ENCODE peak calls at places on chromosomes 3 and 15, in seven cellular contexts. One of them, this sample, is unnamed.

GRCh38 chr3:113249111-113249510 is 37.8 kb downstream of the BOC start:
- DNase-seq in ovary: no peak
- DNase-seq in AG09319: no peak
- DNase-seq in CD8-positive, alpha-beta T cell: no peak
- DNase-seq in esophagus muscularis mucosa: no peak
- DNase-seq in CD4-positive, alpha-beta T cell: no peak
- DNase-seq in ascending aorta: no peak
- DNase-seq in this sample: peak

GRCh38 chr3:195873971-195874370 is 34.4 kb downstream of the TNK2 start:
- DNase-seq in ovary: no peak
- DNase-seq in AG09319: no peak
- DNase-seq in CD8-positive, alpha-beta T cell: no peak
- DNase-seq in esophagus muscularis mucosa: no peak
- DNase-seq in CD4-positive, alpha-beta T cell: no peak
- DNase-seq in ascending aorta: no peak
- DNase-seq in this sample: no peak

GRCh38 chr3:10195692-10196091 is 31.0 kb downstream of the IRAK2 start:
- DNase-seq in ovary: no peak
- DNase-seq in AG09319: no peak
- DNase-seq in CD8-positive, alpha-beta T cell: no peak
- DNase-seq in esophagus muscularis mucosa: no peak
- DNase-seq in CD4-positive, alpha-beta T cell: no peak
- DNase-seq in ascending aorta: no peak
- DNase-seq in this sample: no peak

GRCh38 chr15:67957435-67958139 is 96.5 kb upstream of the PIAS1 start:
- DNase-seq in ovary: no peak
- DNase-seq in AG09319: no peak
- DNase-seq in CD8-positive, alpha-beta T cell: no peak
- DNase-seq in esophagus muscularis mucosa: no peak
- DNase-seq in CD4-positive, alpha-beta T cell: no peak
- DNase-seq in ascending aorta: no peak
- DNase-seq in this sample: no peak

GRCh38 chr3:129492691-129493090 is 35.7 kb upstream of the RHO start:
- DNase-seq in ovary: no peak
- DNase-seq in AG09319: no peak
- DNase-seq in CD8-positive, alpha-beta T cell: no peak
- DNase-seq in esophagus muscularis mucosa: no peak
- DNase-seq in CD4-positive, alpha-beta T cell: no peak
- DNase-seq in ascending aorta: no peak
- DNase-seq in this sample: no peak

GRCh38 chr3:58292866-58293265 is 13.2 kb upstream of the RPP14 start:
- DNase-seq in ovary: no peak
- DNase-seq in AG09319: no peak
- DNase-seq in CD8-positive, alpha-beta T cell: no peak
- DNase-seq in esophagus muscularis mucosa: no peak
- DNase-seq in CD4-positive, alpha-beta T cell: no peak
- DNase-seq in ascending aorta: no peak
- DNase-seq in this sample: no peak

GRCh38 chr3:7166460-7166859 is 305.5 kb downstream of the GRM7 start:
- DNase-seq in ovary: no peak
- DNase-seq in AG09319: no peak
- DNase-seq in CD8-positive, alpha-beta T cell: no peak
- DNase-seq in esophagus muscularis mucosa: no peak
- DNase-seq in CD4-positive, alpha-beta T cell: no peak
- DNase-seq in ascending aorta: no peak
- DNase-seq in this sample: no peak

GRCh38 chr3:79871656-79872055 is 103.9 kb upstream of the ROBO1 start:
- DNase-seq in ovary: no peak
- DNase-seq in AG09319: no peak
- DNase-seq in CD8-positive, alpha-beta T cell: no peak
- DNase-seq in esophagus muscularis mucosa: no peak
- DNase-seq in CD4-positive, alpha-beta T cell: no peak
- DNase-seq in ascending aorta: no peak
- DNase-seq in this sample: no peak

GRCh38 chr3:122810706-122811105 is 15.8 kb downstream of the SLC49A4 start:
- DNase-seq in ovary: no peak
- DNase-seq in AG09319: no peak
- DNase-seq in CD8-positive, alpha-beta T cell: no peak
- DNase-seq in esophagus muscularis mucosa: no peak
- DNase-seq in CD4-positive, alpha-beta T cell: no peak
- DNase-seq in ascending aorta: no peak
- DNase-seq in this sample: no peak

GRCh38 chr15:101059381-101060341 is 140.5 kb downstream of the LRRK1 start:
- DNase-seq in ovary: no peak
- DNase-seq in AG09319: no peak
- DNase-seq in CD8-positive, alpha-beta T cell: no peak
- DNase-seq in esophagus muscularis mucosa: peak
- DNase-seq in CD4-positive, alpha-beta T cell: no peak
- DNase-seq in ascending aorta: no peak
- DNase-seq in this sample: no peak

GRCh38 chr3:42640771-42641370 is 12.6 kb upstream of the ZBTB47 start:
- DNase-seq in ovary: no peak
- DNase-seq in AG09319: no peak
- DNase-seq in CD8-positive, alpha-beta T cell: no peak
- DNase-seq in esophagus muscularis mucosa: no peak
- DNase-seq in CD4-positive, alpha-beta T cell: no peak
- DNase-seq in ascending aorta: no peak
- DNase-seq in this sample: no peak

GRCh38 chr3:183427206-183428139 is 946 bp downstream of the MCF2L2 start:
- DNase-seq in ovary: no peak
- DNase-seq in AG09319: no peak
- DNase-seq in CD8-positive, alpha-beta T cell: no peak
- DNase-seq in esophagus muscularis mucosa: no peak
- DNase-seq in CD4-positive, alpha-beta T cell: no peak
- DNase-seq in ascending aorta: no peak
- DNase-seq in this sample: no peak

GRCh38 chr3:177146646-177147045 is 50.6 kb downstream of the TBL1XR1 start:
- DNase-seq in ovary: no peak
- DNase-seq in AG09319: peak
- DNase-seq in CD8-positive, alpha-beta T cell: no peak
- DNase-seq in esophagus muscularis mucosa: no peak
- DNase-seq in CD4-positive, alpha-beta T cell: no peak
- DNase-seq in ascending aorta: no peak
- DNase-seq in this sample: no peak

GRCh38 chr3:54957711-54958110 is 29.9 kb upstream of the LRTM1 start:
- DNase-seq in ovary: no peak
- DNase-seq in AG09319: no peak
- DNase-seq in CD8-positive, alpha-beta T cell: no peak
- DNase-seq in esophagus muscularis mucosa: no peak
- DNase-seq in CD4-positive, alpha-beta T cell: no peak
- DNase-seq in ascending aorta: no peak
- DNase-seq in this sample: no peak

GRCh38 chr15:66778314-66778665 is 76.3 kb downstream of the SMAD6 start:
- DNase-seq in ovary: no peak
- DNase-seq in AG09319: no peak
- DNase-seq in CD8-positive, alpha-beta T cell: no peak
- DNase-seq in esophagus muscularis mucosa: no peak
- DNase-seq in CD4-positive, alpha-beta T cell: no peak
- DNase-seq in ascending aorta: no peak
- DNase-seq in this sample: no peak

GRCh38 chr3:195446359-195446758 is 3.5 kb upstream of the ACAP2 start:
- DNase-seq in ovary: no peak
- DNase-seq in AG09319: no peak
- DNase-seq in CD8-positive, alpha-beta T cell: no peak
- DNase-seq in esophagus muscularis mucosa: no peak
- DNase-seq in CD4-positive, alpha-beta T cell: no peak
- DNase-seq in ascending aorta: no peak
- DNase-seq in this sample: no peak

GRCh38 chr15:58559904-58560588 is 128.3 kb downstream of the LIPC start:
- DNase-seq in ovary: no peak
- DNase-seq in AG09319: no peak
- DNase-seq in CD8-positive, alpha-beta T cell: no peak
- DNase-seq in esophagus muscularis mucosa: peak
- DNase-seq in CD4-positive, alpha-beta T cell: no peak
- DNase-seq in ascending aorta: no peak
- DNase-seq in this sample: no peak

GRCh38 chr3:27454914-27455313 is 29.3 kb downstream of the SLC4A7 start:
- DNase-seq in ovary: no peak
- DNase-seq in AG09319: no peak
- DNase-seq in CD8-positive, alpha-beta T cell: no peak
- DNase-seq in esophagus muscularis mucosa: no peak
- DNase-seq in CD4-positive, alpha-beta T cell: no peak
- DNase-seq in ascending aorta: no peak
- DNase-seq in this sample: no peak

GRCh38 chr15:76625267-76625666 is 279.9 kb downstream of the SCAPER start:
- DNase-seq in ovary: no peak
- DNase-seq in AG09319: no peak
- DNase-seq in CD8-positive, alpha-beta T cell: no peak
- DNase-seq in esophagus muscularis mucosa: no peak
- DNase-seq in CD4-positive, alpha-beta T cell: no peak
- DNase-seq in ascending aorta: no peak
- DNase-seq in this sample: no peak
- TF ChIP-seq CTCF in ovary: no peak
- TF ChIP-seq CTCF in AG09319: no peak
- TF ChIP-seq CTCF in CD8-positive, alpha-beta T cell: no peak
- TF ChIP-seq CTCF in esophagus muscularis mucosa: no peak
- TF ChIP-seq CTCF in CD4-positive, alpha-beta T cell: no peak
- TF ChIP-seq CTCF in ascending aorta: no peak
- TF ChIP-seq CTCF in this sample: no peak

GRCh38 chr3:69740103-69741021 is 1.1 kb downstream of the MITF start:
- DNase-seq in ovary: peak
- DNase-seq in AG09319: no peak
- DNase-seq in CD8-positive, alpha-beta T cell: no peak
- DNase-seq in esophagus muscularis mucosa: no peak
- DNase-seq in CD4-positive, alpha-beta T cell: no peak
- DNase-seq in ascending aorta: no peak
- DNase-seq in this sample: no peak
- TF ChIP-seq CTCF in ovary: no peak
- TF ChIP-seq CTCF in AG09319: no peak
- TF ChIP-seq CTCF in CD8-positive, alpha-beta T cell: no peak
- TF ChIP-seq CTCF in esophagus muscularis mucosa: no peak
- TF ChIP-seq CTCF in CD4-positive, alpha-beta T cell: no peak
- TF ChIP-seq CTCF in ascending aorta: no peak
- TF ChIP-seq CTCF in this sample: no peak

GRCh38 chr15:49620658-49621326 is at the start of the genes DTWD1 and FAM227B:
- DNase-seq in ovary: peak
- DNase-seq in AG09319: peak
- DNase-seq in CD8-positive, alpha-beta T cell: peak
- DNase-seq in esophagus muscularis mucosa: peak
- DNase-seq in CD4-positive, alpha-beta T cell: peak
- DNase-seq in ascending aorta: peak
- DNase-seq in this sample: peak

GRCh38 chr15:49620174-49620573 is 444 bp downstream of the FAM227B start:
- DNase-seq in ovary: no peak
- DNase-seq in AG09319: no peak
- DNase-seq in CD8-positive, alpha-beta T cell: no peak
- DNase-seq in esophagus muscularis mucosa: no peak
- DNase-seq in CD4-positive, alpha-beta T cell: no peak
- DNase-seq in ascending aorta: no peak
- DNase-seq in this sample: no peak

GRCh38 chr15:49621327-49622210 is 721 bp downstream of the DTWD1 start:
- DNase-seq in ovary: no peak
- DNase-seq in AG09319: no peak
- DNase-seq in CD8-positive, alpha-beta T cell: no peak
- DNase-seq in esophagus muscularis mucosa: no peak
- DNase-seq in CD4-positive, alpha-beta T cell: no peak
- DNase-seq in ascending aorta: no peak
- DNase-seq in this sample: no peak

GRCh38 chr15:49624046-49624445 is 3.2 kb downstream of the DTWD1 start:
- DNase-seq in ovary: no peak
- DNase-seq in AG09319: peak
- DNase-seq in CD8-positive, alpha-beta T cell: no peak
- DNase-seq in esophagus muscularis mucosa: no peak
- DNase-seq in CD4-positive, alpha-beta T cell: no peak
- DNase-seq in ascending aorta: no peak
- DNase-seq in this sample: peak

DNA sequence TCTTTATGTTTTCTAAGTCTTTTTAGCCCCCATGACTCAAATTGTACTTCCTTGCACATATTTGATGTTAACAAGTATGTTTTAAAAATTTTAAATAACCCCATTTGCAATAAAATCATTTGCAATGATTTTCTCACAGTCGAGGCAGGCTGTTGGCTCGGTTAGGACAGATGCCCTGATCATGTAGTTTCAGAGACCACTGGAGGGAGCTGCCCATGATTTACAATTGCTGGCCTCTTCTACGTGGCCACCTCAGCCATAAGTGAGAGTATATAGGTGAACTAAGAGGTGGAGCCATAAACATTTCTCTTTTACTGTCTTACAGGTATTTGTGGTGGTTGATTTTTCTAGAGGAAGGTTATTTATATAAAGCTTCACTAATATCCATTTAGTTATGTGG is 1.7 kb downstream of the DTWD1 start:
- DNase-seq in ovary: no peak
- DNase-seq in AG09319: no peak
- DNase-seq in CD8-positive, alpha-beta T cell: no peak
- DNase-seq in esophagus muscularis mucosa: no peak
- DNase-seq in CD4-positive, alpha-beta T cell: no peak
- DNase-seq in ascending aorta: no peak
- DNase-seq in this sample: no peak
- TF ChIP-seq CTCF in ovary: no peak
- TF ChIP-seq CTCF in AG09319: peak
- TF ChIP-seq CTCF in CD8-positive, alpha-beta T cell: no peak
- TF ChIP-seq CTCF in esophagus muscularis mucosa: no peak
- TF ChIP-seq CTCF in CD4-positive, alpha-beta T cell: no peak
- TF ChIP-seq CTCF in ascending aorta: no peak
- TF ChIP-seq CTCF in this sample: peak

GRCh38 chr3:16824085-16824696 is 60.6 kb upstream of the PLCL2 start:
- DNase-seq in ovary: no peak
- DNase-seq in AG09319: no peak
- DNase-seq in CD8-positive, alpha-beta T cell: no peak
- DNase-seq in esophagus muscularis mucosa: peak
- DNase-seq in CD4-positive, alpha-beta T cell: no peak
- DNase-seq in ascending aorta: no peak
- DNase-seq in this sample: no peak

GRCh38 chr3:16831846-16832245 is 52.9 kb upstream of the PLCL2 start:
- DNase-seq in ovary: no peak
- DNase-seq in AG09319: no peak
- DNase-seq in CD8-positive, alpha-beta T cell: no peak
- DNase-seq in esophagus muscularis mucosa: no peak
- DNase-seq in CD4-positive, alpha-beta T cell: no peak
- DNase-seq in ascending aorta: no peak
- DNase-seq in this sample: no peak

GRCh38 chr3:16834214-16834613 is 50.5 kb upstream of the PLCL2 start:
- DNase-seq in ovary: no peak
- DNase-seq in AG09319: no peak
- DNase-seq in CD8-positive, alpha-beta T cell: no peak
- DNase-seq in esophagus muscularis mucosa: no peak
- DNase-seq in CD4-positive, alpha-beta T cell: no peak
- DNase-seq in ascending aorta: no peak
- DNase-seq in this sample: no peak

GRCh38 chr3:16825617-16826204 is 59.0 kb upstream of the PLCL2 start:
- DNase-seq in ovary: peak
- DNase-seq in AG09319: no peak
- DNase-seq in CD8-positive, alpha-beta T cell: no peak
- DNase-seq in esophagus muscularis mucosa: peak
- DNase-seq in CD4-positive, alpha-beta T cell: no peak
- DNase-seq in ascending aorta: no peak
- DNase-seq in this sample: no peak

GRCh38 chr3:16828815-16829214 is 55.9 kb upstream of the PLCL2 start:
- DNase-seq in ovary: no peak
- DNase-seq in AG09319: no peak
- DNase-seq in CD8-positive, alpha-beta T cell: peak
- DNase-seq in esophagus muscularis mucosa: peak
- DNase-seq in CD4-positive, alpha-beta T cell: peak
- DNase-seq in ascending aorta: no peak
- DNase-seq in this sample: peak
- TF ChIP-seq CTCF in ovary: no peak
- TF ChIP-seq CTCF in AG09319: peak
- TF ChIP-seq CTCF in CD8-positive, alpha-beta T cell: peak
- TF ChIP-seq CTCF in esophagus muscularis mucosa: no peak
- TF ChIP-seq CTCF in CD4-positive, alpha-beta T cell: peak
- TF ChIP-seq CTCF in ascending aorta: no peak
- TF ChIP-seq CTCF in this sample: peak

GRCh38 chr3:46442591-46443530 is 21.8 kb downstream of the LTF start:
- DNase-seq in ovary: no peak
- DNase-seq in AG09319: no peak
- DNase-seq in CD8-positive, alpha-beta T cell: peak
- DNase-seq in esophagus muscularis mucosa: no peak
- DNase-seq in CD4-positive, alpha-beta T cell: no peak
- DNase-seq in ascending aorta: no peak
- DNase-seq in this sample: peak
- TF ChIP-seq CTCF in ovary: no peak
- TF ChIP-seq CTCF in AG09319: no peak
- TF ChIP-seq CTCF in CD8-positive, alpha-beta T cell: no peak
- TF ChIP-seq CTCF in esophagus muscularis mucosa: peak
- TF ChIP-seq CTCF in CD4-positive, alpha-beta T cell: no peak
- TF ChIP-seq CTCF in ascending aorta: no peak
- TF ChIP-seq CTCF in this sample: peak